ENCODE peak calls at places on chromosomes 2 and 18, in six cellular contexts. C is suprapubic skin, M is mammary epithelial cell, X is body of pancreas, W is fibroblast of pulmonary artery, P is prostate gland. H is an unnamed sample.

GRCh38 chr2:85536479-85536878 is 2.5 kb upstream of the MAT2A start:
- DNase-seq in C (peak), X (no peak), W (peak), M (peak), P (no peak), H (no peak)

GRCh38 chr2:113857454-113857853 is 32.4 kb upstream of the ACTR3 start:
- DNase-seq in W (no peak), X (no peak), M (no peak), P (no peak), C (no peak), H (no peak)

GRCh38 chr2:48170281-48170680 is 264.0 kb upstream of the FBXO11 start:
- DNase-seq in X (no peak), W (no peak), P (no peak), C (no peak), M (peak), H (no peak)

GRCh38 chr18:21110667-21111350 is 804 bp downstream of the ROCK1 start:
- DNase-seq in W (peak), X (peak), C (no peak), M (peak), P (peak), H (peak)

GRCh38 chr2:106995560-106995959 is 109.6 kb upstream of the ST6GAL2 start:
- DNase-seq in W (peak), X (no peak), M (no peak), P (no peak), C (no peak), H (no peak)

GRCh38 chr2:24228470-24228869 is 53.6 kb downstream of the FAM228A start:
- DNase-seq in P (no peak), W (peak), X (no peak), C (no peak), M (no peak), H (peak)

GRCh38 chr2:226904592-226904991 is 68.7 kb downstream of the RHBDD1 start:
- DNase-seq in C (no peak), M (no peak), W (no peak), X (no peak), P (no peak), H (no peak)

GRCh38 chr2:84757648-84758047 is 123.2 kb downstream of the TRABD2A start:
- DNase-seq in X (no peak), P (no peak), W (no peak), M (no peak), C (no peak), H (no peak)

GRCh38 chr2:195695002-195695631 is 38.1 kb downstream of the SLC39A10 start:
- DNase-seq in M (no peak), C (no peak), X (no peak), W (no peak), P (no peak), H (no peak)

GRCh38 chr2:201859886-201860285 is 53.5 kb downstream of the CDK15 start:
- DNase-seq in M (no peak), X (no peak), W (no peak), P (no peak), C (no peak), H (no peak)

GRCh38 chr2:100252811-100253698 is 69.2 kb downstream of the LONRF2 start:
- DNase-seq in M (no peak), X (no peak), P (no peak), C (no peak), W (no peak), H (peak)

GRCh38 chr2:222451270-222451674 is 26.9 kb downstream of the SGPP2 start:
- DNase-seq in C (no peak), P (no peak), W (no peak), M (peak), X (no peak), H (no peak)

GRCh38 chr18:28183418-28184078 is 6.6 kb upstream of the CDH2 start:
- DNase-seq in W (no peak), P (no peak), X (no peak), M (no peak), C (no peak), H (peak)

GRCh38 chr18:35063875-35064274 is 22.7 kb downstream of the MAPRE2 start:
- DNase-seq in C (no peak), P (no peak), X (peak), W (no peak), M (no peak), H (no peak)

GRCh38 chr2:237721828-237722227 is 76.8 kb upstream of the RBM44 start:
- DNase-seq in C (no peak), P (no peak), W (no peak), M (no peak), X (no peak), H (no peak)

GRCh38 chr2:52386433-52386832 is 1354.5 kb upstream of the NRXN1 start:
- DNase-seq in P (no peak), W (no peak), X (no peak), C (no peak), M (no peak), H (no peak)

GRCh38 chr18:934518-935123 is 29.9 kb downstream of the ADCYAP1 start:
- DNase-seq in P (no peak), C (no peak), W (no peak), M (no peak), X (no peak), H (no peak)

GRCh38 chr2:172253190-172254052 is 150.7 kb upstream of the DLX2 start:
- DNase-seq in W (peak), M (peak), C (no peak), P (peak), X (peak), H (peak)

GRCh38 chr2:200703926-200704637 is 107.6 kb upstream of the BZW1 start:
- DNase-seq in C (no peak), W (no peak), P (no peak), M (no peak), X (no peak), H (no peak)

GRCh38 chr2:200702646-200703118 is 109.0 kb upstream of the BZW1 start:
- DNase-seq in X (no peak), W (no peak), C (no peak), M (peak), P (no peak), H (no peak)

GRCh38 chr2:200705305-200705985 is 106.3 kb upstream of the BZW1 start:
- DNase-seq in P (no peak), W (peak), X (no peak), C (no peak), M (peak), H (no peak)

GRCh38 chr2:200702044-200702443 is 109.7 kb upstream of the BZW1 start:
- DNase-seq in W (no peak), P (no peak), C (no peak), X (no peak), M (no peak), H (no peak)

GRCh38 chr2:200703132-200703925 is 108.4 kb upstream of the BZW1 start:
- DNase-seq in M (peak), X (peak), P (peak), C (no peak), W (peak), H (peak)
- TF ChIP-seq CTCF in M (peak), X (peak), P (peak), C (peak), W (peak), H (peak)

DNA sequence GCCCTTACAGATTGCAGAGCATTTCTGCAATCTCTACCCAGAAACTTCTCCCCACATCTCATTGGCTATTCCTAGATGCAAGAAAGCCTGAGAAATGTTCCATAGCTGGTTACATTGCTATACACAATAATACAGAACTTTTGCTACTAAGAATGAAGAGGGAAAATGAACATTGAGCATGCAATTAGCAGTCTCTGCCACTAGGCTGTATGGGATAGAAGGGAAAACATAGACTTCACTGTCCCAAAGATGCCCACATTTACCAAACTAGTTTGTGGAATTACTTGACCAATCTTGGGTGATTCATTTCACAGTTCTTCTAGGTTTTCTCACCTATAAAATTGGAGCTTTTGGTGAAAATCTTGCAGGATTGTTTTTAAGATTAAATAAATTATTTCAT is 265.7 kb upstream of the NT5C1B start:
- DNase-seq in P (no peak), W (peak), X (no peak), M (peak), C (no peak), H (peak)
- TF ChIP-seq CTCF in P (no peak), W (peak), X (no peak), M (peak), C (no peak), H (no peak)

DNA sequence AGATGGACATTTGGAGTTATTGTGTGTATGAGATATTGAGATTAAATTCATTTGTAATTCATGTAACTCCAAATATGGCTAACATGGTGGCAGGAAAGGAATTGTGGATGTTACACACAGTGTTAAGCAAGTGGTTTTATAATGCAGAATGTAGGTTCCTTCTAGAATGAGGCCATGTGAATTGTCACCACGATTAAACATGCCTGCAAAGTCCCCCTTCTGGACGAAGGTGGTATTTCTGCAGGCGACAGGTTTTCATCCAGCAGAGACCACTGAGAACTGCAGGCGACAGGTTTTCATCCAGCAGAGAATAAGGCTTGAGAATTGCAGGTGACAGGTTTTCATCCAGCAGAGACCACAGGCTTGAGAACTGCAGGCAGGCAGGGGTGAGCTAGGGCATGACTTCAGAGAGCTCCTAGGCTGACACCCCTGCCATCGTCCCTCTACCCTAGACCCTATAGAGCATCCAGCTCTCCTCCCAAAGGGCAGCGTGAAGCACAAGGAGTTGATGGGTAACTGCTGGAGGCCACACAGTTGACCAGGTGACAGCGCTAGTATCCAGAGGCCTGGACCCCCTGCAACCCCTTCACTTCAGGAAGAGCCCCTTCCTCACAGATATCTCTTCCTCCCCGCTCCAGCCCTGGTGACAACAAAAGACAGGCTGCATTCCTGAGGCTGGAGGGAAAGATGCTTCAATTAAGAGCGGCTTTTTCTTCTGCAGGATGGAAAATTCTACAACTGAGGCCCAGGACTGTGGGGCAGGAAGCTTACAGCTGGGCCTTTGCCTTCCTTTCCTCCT is 175.8 kb downstream of the LOXHD1 start:
- DNase-seq in W (peak), C (no peak), M (no peak), P (peak), X (no peak), H (no peak)
- TF ChIP-seq CTCF in W (peak), C (peak), M (peak), P (peak), X (peak), H (peak)

GRCh38 chr2:70890469-70891065 is 45.1 kb upstream of the ATP6V1B1 start:
- DNase-seq in C (no peak), W (no peak), X (no peak), M (no peak), P (no peak), H (no peak)
- TF ChIP-seq CTCF in C (no peak), W (no peak), X (no peak), M (no peak), P (no peak), H (no peak)